ENCODE peak calls at places on chromosomes 2 and 18, in nine cellular contexts. U is heart left ventricle, J is body of pancreas, B is fibroblast of mammary gland, E is neural progenitor cell, G is epithelial cell of esophagus, T is fibroblast of villous mesenchyme, O is fibroblast of the aortic adventitia, R is keratinocyte. V is an unnamed sample.

GRCh38 chr2:196549052-196549451 is 90.5 kb upstream of the CCDC150 start:
- DNase-seq in J (no peak), U (no peak), B (no peak), T (no peak), G (no peak), R (no peak), O (no peak), E (no peak), V (no peak)

GRCh38 chr2:86052676-86053075 is 53.0 kb downstream of the POLR1A start:
- DNase-seq in R (no peak), J (no peak), U (no peak), B (no peak), G (no peak), O (no peak), E (no peak), T (no peak), V (no peak)

GRCh38 chr2:144516981-144517824 is 2.7 kb downstream of the ZEB2 start:
- DNase-seq in O (peak), U (peak), T (peak), E (peak), B (peak), J (no peak), G (peak), R (no peak), V (peak)

GRCh38 chr2:71513096-71513495 is 59.7 kb downstream of the DYSF start:
- DNase-seq in G (no peak), R (no peak), U (no peak), O (no peak), J (peak), T (no peak), E (no peak), B (no peak), V (no peak)

GRCh38 chr2:215828528-215829184 is 184.7 kb downstream of the MREG start:
- DNase-seq in O (peak), G (peak), B (peak), T (peak), U (no peak), R (peak), J (peak), E (peak), V (peak)

GRCh38 chr2:233062447-233062842 is 2.3 kb downstream of the INPP5D start:
- DNase-seq in U (no peak), G (no peak), E (no peak), O (no peak), R (no peak), J (no peak), B (no peak), T (no peak), V (no peak)

GRCh38 chr18:57705011-57705410 is 83.4 kb upstream of the NARS1 start:
- DNase-seq in J (no peak), E (no peak), O (no peak), U (no peak), R (no peak), T (no peak), B (no peak), G (no peak), V (no peak)

GRCh38 chr2:237998530-237998929 is 31.7 kb downstream of the UBE2F start:
- DNase-seq in O (peak), J (no peak), B (peak), R (no peak), U (no peak), T (peak), E (no peak), G (no peak), V (peak)

GRCh38 chr2:42009657-42010580 is 37.9 kb upstream of the PKDCC start:
- DNase-seq in E (no peak), O (peak), T (peak), G (no peak), J (no peak), U (no peak), R (no peak), B (peak), V (no peak)

GRCh38 chr2:204362603-204363002 is 182.7 kb upstream of the PARD3B start:
- DNase-seq in U (no peak), R (no peak), O (no peak), T (no peak), E (no peak), G (no peak), B (no peak), J (no peak), V (no peak)

GRCh38 chr2:83055338-83056010 is 1403.6 kb downstream of the SUCLG1 start:
- DNase-seq in R (peak), J (no peak), U (no peak), G (peak), E (no peak), B (peak), O (peak), T (peak), V (peak)

GRCh38 chr2:48905696-48906095 is 150.2 kb upstream of the LHCGR start:
- DNase-seq in G (no peak), U (no peak), J (no peak), R (no peak), E (no peak), O (no peak), T (no peak), B (no peak), V (no peak)

GRCh38 chr2:163182764-163183354 is 344.3 kb upstream of the KCNH7 start:
- DNase-seq in G (peak), J (no peak), T (peak), R (no peak), O (peak), U (no peak), E (no peak), B (peak), V (peak)

GRCh38 chr2:207747653-207748560 is 21.8 kb downstream of the FZD5 start:
- DNase-seq in R (no peak), B (no peak), E (no peak), G (no peak), T (no peak), U (no peak), O (no peak), J (peak), V (no peak)

GRCh38 chr2:191050640-191050987 is 36.6 kb upstream of the STAT1 start:
- DNase-seq in B (peak), O (peak), J (no peak), R (no peak), G (peak), U (no peak), T (peak), E (no peak), V (peak)

GRCh38 chr2:36356199-36356989 is 816 bp downstream of the CRIM1 start:
- DNase-seq in G (peak), R (no peak), J (peak), O (no peak), E (peak), B (peak), T (peak), U (peak), V (no peak)

GRCh38 chr2:71005271-71006202 is 10.9 kb upstream of the TEX261 start:
- DNase-seq in U (no peak), J (no peak), T (no peak), R (no peak), E (no peak), B (no peak), O (no peak), G (no peak), V (no peak)

GRCh38 chr2:118609138-118609537 is 238.3 kb downstream of the EN1 start:
- DNase-seq in O (no peak), B (peak), R (no peak), T (no peak), U (no peak), G (peak), E (no peak), J (no peak), V (no peak)

GRCh38 chr2:41521191-41521590 is 526.6 kb upstream of the PKDCC start:
- DNase-seq in E (no peak), G (no peak), R (no peak), J (no peak), U (no peak), B (no peak), O (no peak), T (no peak), V (no peak)

GRCh38 chr2:127516031-127516430 is 10.3 kb downstream of the IWS1 start:
- DNase-seq in J (peak), T (peak), U (peak), E (no peak), G (no peak), O (peak), B (peak), R (no peak), V (peak)

GRCh38 chr2:113124181-113124961 is 3.0 kb upstream of the IL1RN start:
- DNase-seq in O (peak), R (no peak), J (no peak), E (no peak), U (no peak), T (peak), G (peak), B (peak), V (peak)
- H3K4me3 ChIP-seq in O (no peak), R (no peak), J (no peak), E (no peak), U (no peak), T (no peak), G (no peak), B (no peak), V (no peak)

GRCh38 chr2:227030789-227031188 is 133.2 kb downstream of the COL4A4 start:
- DNase-seq in E (no peak), G (no peak), R (no peak), T (no peak), B (no peak), O (no peak), J (no peak), U (no peak), V (no peak)

GRCh38 chr2:227031379-227031778 is 132.6 kb downstream of the COL4A4 start:
- DNase-seq in E (no peak), U (no peak), T (no peak), B (no peak), G (no peak), O (no peak), R (no peak), J (no peak), V (no peak)

GRCh38 chr2:227035678-227036077 is 128.3 kb downstream of the COL4A4 start:
- DNase-seq in B (no peak), T (no peak), E (no peak), J (no peak), R (no peak), O (peak), U (no peak), G (no peak), V (no peak)

GRCh38 chr2:227036527-227036926 is 127.5 kb downstream of the COL4A4 start:
- DNase-seq in R (no peak), J (no peak), G (no peak), O (no peak), E (no peak), B (no peak), T (no peak), U (no peak), V (no peak)

GRCh38 chr2:227033471-227034148 is 130.4 kb downstream of the COL4A4 start:
- DNase-seq in R (no peak), E (peak), B (peak), G (peak), J (peak), T (peak), U (no peak), O (peak), V (peak)
- TF ChIP-seq CTCF in R (peak), E (peak), B (peak), G (peak), J (peak), T (peak), U (peak), O (peak), V (peak)

DNA sequence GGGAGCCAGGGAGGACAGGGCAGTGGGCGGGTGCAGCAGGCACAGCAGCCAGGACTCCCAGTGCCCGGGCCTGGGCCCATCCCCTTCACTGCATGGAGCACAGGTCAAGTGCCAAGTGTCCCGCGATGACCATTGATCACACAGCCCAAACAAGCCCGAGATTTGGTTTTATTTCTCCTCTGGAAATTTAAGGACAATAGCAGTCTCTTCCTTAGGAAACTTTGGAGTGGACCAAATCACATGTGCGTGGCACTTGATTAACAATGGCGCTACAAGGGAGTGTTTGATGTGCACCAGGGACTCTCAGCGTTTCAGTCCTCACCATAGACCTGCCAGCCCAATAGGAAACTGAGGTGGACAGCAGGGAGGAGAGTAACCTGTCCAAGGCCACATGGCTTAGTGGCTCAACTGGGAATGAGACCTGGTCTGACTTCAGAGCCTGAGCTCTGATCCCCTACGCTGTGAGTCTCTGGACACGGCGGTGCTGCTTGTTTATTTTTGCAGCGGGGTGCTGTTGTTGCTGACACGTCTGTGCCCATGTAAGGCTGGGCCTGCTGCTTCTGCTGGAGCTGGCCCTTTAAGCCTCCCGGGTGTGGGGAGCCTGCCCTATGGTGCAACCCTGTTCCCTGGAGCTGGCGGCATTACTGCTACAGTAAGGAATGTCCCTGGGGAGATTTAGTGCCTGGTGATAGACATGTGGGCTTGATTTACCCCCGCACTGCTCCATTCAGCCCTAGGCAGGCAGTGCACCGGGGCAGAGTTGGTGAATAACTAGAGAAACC is 194.2 kb downstream of the INHBB start:
- DNase-seq in U (peak), O (peak), E (peak), J (peak), G (peak), R (no peak), T (peak), B (peak), V (peak)
- H3K4me3 ChIP-seq in U (no peak), O (no peak), E (no peak), J (no peak), G (no peak), R (no peak), T (no peak), B (no peak), V (no peak)

GRCh38 chr2:106562826-106563594 is 75.8 kb downstream of the CD8B2 start:
- DNase-seq in O (no peak), U (no peak), J (no peak), R (no peak), E (peak), G (no peak), B (peak), T (no peak), V (no peak)
- TF ChIP-seq CTCF in O (no peak), U (peak), J (peak), R (peak), E (peak), G (peak), B (peak), T (no peak), V (no peak)

GRCh38 chr2:167820488-167820887 is 426.9 kb downstream of the STK39 start:
- DNase-seq in O (no peak), B (no peak), J (no peak), T (no peak), U (no peak), R (no peak), G (no peak), E (no peak), V (no peak)

GRCh38 chr2:167817422-167817821 is 430.0 kb downstream of the STK39 start:
- DNase-seq in T (no peak), B (no peak), U (no peak), J (no peak), G (no peak), E (no peak), R (no peak), O (no peak), V (no peak)

GRCh38 chr2:167816897-167817296 is 430.5 kb downstream of the STK39 start:
- DNase-seq in G (no peak), U (no peak), J (no peak), O (no peak), E (no peak), R (no peak), T (no peak), B (no peak), V (no peak)

GRCh38 chr2:167817908-167818307 is 429.5 kb downstream of the STK39 start:
- DNase-seq in O (no peak), J (no peak), G (no peak), E (no peak), R (no peak), B (no peak), T (no peak), U (no peak), V (no peak)

GRCh38 chr2:167818521-167818920 is 428.9 kb downstream of the STK39 start:
- DNase-seq in G (no peak), T (no peak), B (no peak), R (no peak), E (no peak), U (no peak), J (no peak), O (no peak), V (no peak)
- H3K4me3 ChIP-seq in G (no peak), T (no peak), B (no peak), R (no peak), E (no peak), U (no peak), J (no peak), O (no peak), V (no peak)